ENCODE peak calls at places on chromosomes 1 and 21, in eight cellular contexts. One of them, this sample, is unnamed. For H3K4me1 and H3K27me3, the result is how much of the 10 kb centered on the place peaks cover.

GRCh38 chr1:53107570-53108322 is 34.7 kb downstream of the SLC1A7 start:
- DNase-seq in heart left ventricle: no peak
- DNase-seq in pancreas: no peak
- DNase-seq in prostate gland: peak
- DNase-seq in lower lobe of right lung: no peak
- DNase-seq in vagina: no peak
- DNase-seq in colonic mucosa: no peak
- DNase-seq in psoas muscle: no peak
- DNase-seq in this sample: no peak

GRCh38 chr1:189657715-189658114 is 819.9 kb downstream of the BRINP3 start:
- DNase-seq in heart left ventricle: no peak
- DNase-seq in pancreas: no peak
- DNase-seq in prostate gland: no peak
- DNase-seq in lower lobe of right lung: no peak
- DNase-seq in vagina: no peak
- DNase-seq in colonic mucosa: no peak
- DNase-seq in psoas muscle: no peak
- DNase-seq in this sample: no peak

GRCh38 chr1:35377553-35377952 is 109.0 kb downstream of the ZMYM4 start:
- DNase-seq in heart left ventricle: no peak
- DNase-seq in pancreas: no peak
- DNase-seq in prostate gland: no peak
- DNase-seq in lower lobe of right lung: no peak
- DNase-seq in vagina: no peak
- DNase-seq in colonic mucosa: no peak
- DNase-seq in psoas muscle: no peak
- DNase-seq in this sample: no peak

GRCh38 chr1:86998280-86998679 is 83.8 kb downstream of the HS2ST1 start:
- DNase-seq in heart left ventricle: no peak
- DNase-seq in pancreas: no peak
- DNase-seq in prostate gland: no peak
- DNase-seq in lower lobe of right lung: no peak
- DNase-seq in vagina: no peak
- DNase-seq in colonic mucosa: no peak
- DNase-seq in psoas muscle: no peak
- DNase-seq in this sample: no peak

GRCh38 chr1:236748471-236748870 is 46.6 kb upstream of the MTR start:
- DNase-seq in heart left ventricle: no peak
- DNase-seq in pancreas: no peak
- DNase-seq in prostate gland: no peak
- DNase-seq in lower lobe of right lung: no peak
- DNase-seq in vagina: no peak
- DNase-seq in colonic mucosa: no peak
- DNase-seq in psoas muscle: no peak
- DNase-seq in this sample: no peak

GRCh38 chr1:17539526-17540254 is at the start of gene ARHGEF10L:
- DNase-seq in heart left ventricle: peak
- DNase-seq in pancreas: peak
- DNase-seq in prostate gland: no peak
- DNase-seq in lower lobe of right lung: no peak
- DNase-seq in vagina: no peak
- DNase-seq in colonic mucosa: peak
- DNase-seq in psoas muscle: peak
- DNase-seq in this sample: peak

GRCh38 chr1:14852301-14852700 is 253.8 kb downstream of the KAZN start:
- DNase-seq in heart left ventricle: no peak
- DNase-seq in pancreas: peak
- DNase-seq in prostate gland: no peak
- DNase-seq in lower lobe of right lung: no peak
- DNase-seq in vagina: no peak
- DNase-seq in colonic mucosa: no peak
- DNase-seq in psoas muscle: no peak
- DNase-seq in this sample: no peak

GRCh38 chr21:34116569-34116968 is 43.2 kb downstream of the MRPS6 start:
- DNase-seq in heart left ventricle: no peak
- DNase-seq in pancreas: no peak
- DNase-seq in prostate gland: no peak
- DNase-seq in lower lobe of right lung: no peak
- DNase-seq in vagina: no peak
- DNase-seq in colonic mucosa: peak
- DNase-seq in psoas muscle: no peak
- DNase-seq in this sample: no peak

GRCh38 chr1:186615332-186615731 is 64.9 kb downstream of the PTGS2 start:
- DNase-seq in heart left ventricle: no peak
- DNase-seq in pancreas: no peak
- DNase-seq in prostate gland: no peak
- DNase-seq in lower lobe of right lung: no peak
- DNase-seq in vagina: no peak
- DNase-seq in colonic mucosa: no peak
- DNase-seq in psoas muscle: no peak
- DNase-seq in this sample: no peak

GRCh38 chr1:47696911-47697441 is 259.1 kb downstream of the FOXD2 start:
- DNase-seq in heart left ventricle: no peak
- DNase-seq in pancreas: no peak
- DNase-seq in prostate gland: no peak
- DNase-seq in lower lobe of right lung: no peak
- DNase-seq in vagina: no peak
- DNase-seq in colonic mucosa: peak
- DNase-seq in psoas muscle: no peak
- DNase-seq in this sample: peak

GRCh38 chr1:99705385-99705784 is 59.5 kb downstream of the PALMD start:
- DNase-seq in heart left ventricle: no peak
- DNase-seq in pancreas: no peak
- DNase-seq in prostate gland: no peak
- DNase-seq in lower lobe of right lung: no peak
- DNase-seq in vagina: no peak
- DNase-seq in colonic mucosa: no peak
- DNase-seq in psoas muscle: no peak
- DNase-seq in this sample: no peak

GRCh38 chr1:32321712-32322291 is 14.2 kb downstream of the MARCKSL1 start:
- DNase-seq in heart left ventricle: no peak
- DNase-seq in pancreas: peak
- DNase-seq in prostate gland: no peak
- DNase-seq in lower lobe of right lung: no peak
- DNase-seq in vagina: no peak
- DNase-seq in colonic mucosa: peak
- DNase-seq in psoas muscle: no peak
- DNase-seq in this sample: no peak

GRCh38 chr21:19807231-19807630 is 1191.0 kb upstream of the NCAM2 start:
- DNase-seq in heart left ventricle: no peak
- DNase-seq in pancreas: no peak
- DNase-seq in prostate gland: no peak
- DNase-seq in lower lobe of right lung: no peak
- DNase-seq in vagina: no peak
- DNase-seq in colonic mucosa: no peak
- DNase-seq in psoas muscle: no peak
- DNase-seq in this sample: no peak

GRCh38 chr1:234926574-234927311 is 201.9 kb downstream of the TOMM20 start:
- DNase-seq in heart left ventricle: no peak
- DNase-seq in pancreas: peak
- DNase-seq in prostate gland: no peak
- DNase-seq in lower lobe of right lung: no peak
- DNase-seq in vagina: peak
- DNase-seq in colonic mucosa: peak
- DNase-seq in psoas muscle: no peak
- DNase-seq in this sample: no peak

GRCh38 chr1:230861489-230861888 is 6.8 kb downstream of the C1orf198 start:
- DNase-seq in heart left ventricle: no peak
- DNase-seq in pancreas: no peak
- DNase-seq in prostate gland: no peak
- DNase-seq in lower lobe of right lung: no peak
- DNase-seq in vagina: no peak
- DNase-seq in colonic mucosa: no peak
- DNase-seq in psoas muscle: no peak
- DNase-seq in this sample: no peak
- H3K4me1 ChIP-seq in heart left ventricle: half or more
- H3K4me1 ChIP-seq in pancreas: under half
- H3K4me1 ChIP-seq in prostate gland: under half
- H3K4me1 ChIP-seq in lower lobe of right lung: half or more
- H3K4me1 ChIP-seq in vagina: half or more
- H3K4me1 ChIP-seq in colonic mucosa: under half
- H3K4me1 ChIP-seq in psoas muscle: half or more
- H3K4me1 ChIP-seq in this sample: half or more

GRCh38 chr21:41664881-41665765 is 101.7 kb downstream of the RIPK4 start:
- DNase-seq in heart left ventricle: no peak
- DNase-seq in pancreas: peak
- DNase-seq in prostate gland: no peak
- DNase-seq in lower lobe of right lung: no peak
- DNase-seq in vagina: no peak
- DNase-seq in colonic mucosa: no peak
- DNase-seq in psoas muscle: no peak
- DNase-seq in this sample: no peak

GRCh38 chr21:41662761-41663160 is 104.1 kb downstream of the RIPK4 start:
- DNase-seq in heart left ventricle: no peak
- DNase-seq in pancreas: peak
- DNase-seq in prostate gland: no peak
- DNase-seq in lower lobe of right lung: no peak
- DNase-seq in vagina: no peak
- DNase-seq in colonic mucosa: no peak
- DNase-seq in psoas muscle: no peak
- DNase-seq in this sample: no peak

GRCh38 chr21:41662161-41662560 is 104.7 kb downstream of the RIPK4 start:
- DNase-seq in heart left ventricle: no peak
- DNase-seq in pancreas: peak
- DNase-seq in prostate gland: no peak
- DNase-seq in lower lobe of right lung: no peak
- DNase-seq in vagina: no peak
- DNase-seq in colonic mucosa: no peak
- DNase-seq in psoas muscle: no peak
- DNase-seq in this sample: no peak

GRCh38 chr21:41665766-41666595 is 100.9 kb downstream of the RIPK4 start:
- DNase-seq in heart left ventricle: no peak
- DNase-seq in pancreas: peak
- DNase-seq in prostate gland: no peak
- DNase-seq in lower lobe of right lung: no peak
- DNase-seq in vagina: no peak
- DNase-seq in colonic mucosa: no peak
- DNase-seq in psoas muscle: no peak
- DNase-seq in this sample: peak

DNA sequence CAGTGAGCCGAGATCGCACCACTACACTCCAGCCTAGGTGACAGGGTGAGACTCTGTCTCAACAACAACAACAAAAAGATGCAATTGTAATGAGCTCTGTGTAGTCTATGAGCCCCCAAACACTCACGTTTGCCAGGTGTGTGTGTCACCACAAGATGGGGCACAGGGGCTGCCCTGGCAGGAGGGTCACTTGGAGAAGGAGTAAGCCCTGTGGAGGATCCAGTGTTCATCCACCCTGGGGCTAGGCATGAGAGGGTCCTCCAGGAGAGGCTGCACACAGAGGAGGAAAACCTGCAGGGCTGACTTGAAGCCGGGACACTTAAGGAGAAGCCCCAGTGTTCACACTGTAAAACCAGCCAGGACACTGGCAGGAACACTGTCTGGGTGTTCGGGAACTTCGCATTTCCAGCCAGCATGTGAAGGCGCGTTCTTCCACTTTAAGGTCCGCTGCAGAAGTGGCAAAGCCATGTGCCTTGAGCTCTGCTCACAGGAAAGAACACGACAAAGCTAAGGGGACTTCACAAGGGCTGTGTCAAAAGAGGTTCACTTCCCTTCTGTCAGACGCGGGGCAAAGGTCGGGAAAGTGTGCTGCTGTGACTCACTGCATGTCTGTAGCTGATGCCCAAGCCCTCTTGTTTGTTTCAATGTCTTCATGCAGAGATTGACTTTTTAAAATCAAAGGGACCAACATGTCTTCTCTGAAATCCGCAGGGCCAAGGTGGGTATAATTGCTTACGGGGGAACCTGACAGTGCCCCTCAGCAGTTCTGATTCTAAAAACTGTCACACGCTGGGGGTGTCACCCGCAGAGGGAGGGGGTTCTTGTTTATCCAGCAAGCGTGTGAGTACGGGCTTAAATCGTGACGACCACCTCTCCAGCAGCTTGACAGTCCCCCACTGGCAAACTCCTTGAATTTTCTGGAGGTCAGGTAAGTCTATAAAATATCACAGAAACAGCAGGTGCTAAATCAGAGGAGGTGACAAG is 102.8 kb downstream of the RIPK4 start:
- DNase-seq in heart left ventricle: no peak
- DNase-seq in pancreas: peak
- DNase-seq in prostate gland: no peak
- DNase-seq in lower lobe of right lung: peak
- DNase-seq in vagina: no peak
- DNase-seq in colonic mucosa: peak
- DNase-seq in psoas muscle: no peak
- DNase-seq in this sample: no peak
- H3K27me3 ChIP-seq in heart left ventricle: under half
- H3K27me3 ChIP-seq in pancreas: under half
- H3K27me3 ChIP-seq in prostate gland: under half
- H3K27me3 ChIP-seq in lower lobe of right lung: under half
- H3K27me3 ChIP-seq in vagina: under half
- H3K27me3 ChIP-seq in colonic mucosa: under half
- H3K27me3 ChIP-seq in psoas muscle: under half
- H3K27me3 ChIP-seq in this sample: under half

GRCh38 chr1:150127464-150127863 is 22.3 kb upstream of the PLEKHO1 start:
- DNase-seq in heart left ventricle: no peak
- DNase-seq in pancreas: no peak
- DNase-seq in prostate gland: no peak
- DNase-seq in lower lobe of right lung: no peak
- DNase-seq in vagina: no peak
- DNase-seq in colonic mucosa: no peak
- DNase-seq in psoas muscle: no peak
- DNase-seq in this sample: no peak
- TF ChIP-seq CTCF in heart left ventricle: no peak
- TF ChIP-seq CTCF in pancreas: no peak
- TF ChIP-seq CTCF in prostate gland: no peak
- TF ChIP-seq CTCF in lower lobe of right lung: no peak
- TF ChIP-seq CTCF in vagina: no peak
- TF ChIP-seq CTCF in colonic mucosa: no peak
- TF ChIP-seq CTCF in psoas muscle: no peak
- TF ChIP-seq CTCF in this sample: no peak

DNA sequence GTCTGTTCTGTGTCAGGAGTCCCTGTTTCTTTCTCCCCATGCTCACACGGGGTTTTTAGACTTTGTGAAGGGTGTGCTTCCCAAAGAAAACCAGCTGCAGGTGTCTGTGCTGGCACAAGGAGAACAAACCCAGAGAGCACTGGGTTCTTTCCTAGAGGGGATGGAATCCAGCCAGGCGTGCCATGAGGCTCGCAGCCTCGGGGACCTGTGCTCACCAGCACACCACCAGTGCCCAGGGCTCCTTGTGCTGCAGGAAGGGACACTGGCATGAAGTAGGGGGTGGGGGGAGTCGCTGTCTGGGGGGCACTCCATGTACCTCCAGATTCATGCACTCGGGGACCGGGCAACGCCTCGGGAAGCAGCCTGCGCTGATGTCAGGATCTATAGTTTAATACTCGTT is 57.9 kb downstream of the AGPAT3 start:
- DNase-seq in heart left ventricle: no peak
- DNase-seq in pancreas: no peak
- DNase-seq in prostate gland: no peak
- DNase-seq in lower lobe of right lung: peak
- DNase-seq in vagina: no peak
- DNase-seq in colonic mucosa: no peak
- DNase-seq in psoas muscle: peak
- DNase-seq in this sample: no peak
- H3K4me1 ChIP-seq in heart left ventricle: half or more
- H3K4me1 ChIP-seq in pancreas: under half
- H3K4me1 ChIP-seq in prostate gland: under half
- H3K4me1 ChIP-seq in lower lobe of right lung: under half
- H3K4me1 ChIP-seq in vagina: half or more
- H3K4me1 ChIP-seq in colonic mucosa: under half
- H3K4me1 ChIP-seq in psoas muscle: half or more
- H3K4me1 ChIP-seq in this sample: under half

This sample was measured in upper lobe of right lung.